ENCODE peak calls at places on chromosomes 11 and 22, in six cellular contexts. One of them, this sample, is unnamed.
A peak's percentile ranks its signal among the peaks of the same experiment; 100 is the strongest.

GRCh38 chr11:96215826-96216225 is 127.2 kb downstream of the MAML2 start:
- DNase-seq in stimulated activated CD8-positive, alpha-beta memory T cell treated with anti-CD3 and anti-CD28 coated beads, Interleukin-4, amount 100 ng/mL, for 1 hour: no peak
- DNase-seq in activated CD8-positive, alpha-beta T cell treated with anti-CD3 and anti-CD28 coated beads for 36 hours: no peak
- DNase-seq in anterior cingulate cortex: no peak
- DNase-seq in AG08395: no peak
- DNase-seq in T47D: no peak
- DNase-seq in this sample: no peak

GRCh38 chr22:29479417-29480261 is at the start of gene NEFH:
- DNase-seq in stimulated activated CD8-positive, alpha-beta memory T cell treated with anti-CD3 and anti-CD28 coated beads, Interleukin-4, amount 100 ng/mL, for 1 hour: no peak
- DNase-seq in activated CD8-positive, alpha-beta T cell treated with anti-CD3 and anti-CD28 coated beads for 36 hours: no peak
- DNase-seq in anterior cingulate cortex: no peak
- DNase-seq in AG08395: no peak
- DNase-seq in T47D: no peak
- DNase-seq in this sample: no peak

GRCh38 chr22:39703890-39704658 is 133.5 kb downstream of the CACNA1I start:
- DNase-seq in stimulated activated CD8-positive, alpha-beta memory T cell treated with anti-CD3 and anti-CD28 coated beads, Interleukin-4, amount 100 ng/mL, for 1 hour: no peak
- DNase-seq in activated CD8-positive, alpha-beta T cell treated with anti-CD3 and anti-CD28 coated beads for 36 hours: no peak
- DNase-seq in anterior cingulate cortex: no peak
- DNase-seq in AG08395: no peak
- DNase-seq in T47D: no peak
- DNase-seq in this sample: no peak

GRCh38 chr11:109739374-109739773 is 317.4 kb downstream of the C11orf87 start:
- DNase-seq in stimulated activated CD8-positive, alpha-beta memory T cell treated with anti-CD3 and anti-CD28 coated beads, Interleukin-4, amount 100 ng/mL, for 1 hour: no peak
- DNase-seq in activated CD8-positive, alpha-beta T cell treated with anti-CD3 and anti-CD28 coated beads for 36 hours: no peak
- DNase-seq in anterior cingulate cortex: no peak
- DNase-seq in AG08395: no peak
- DNase-seq in T47D: no peak
- DNase-seq in this sample: no peak

GRCh38 chr11:132122701-132123100 is 752.3 kb downstream of the NTM start:
- DNase-seq in stimulated activated CD8-positive, alpha-beta memory T cell treated with anti-CD3 and anti-CD28 coated beads, Interleukin-4, amount 100 ng/mL, for 1 hour: no peak
- DNase-seq in activated CD8-positive, alpha-beta T cell treated with anti-CD3 and anti-CD28 coated beads for 36 hours: no peak
- DNase-seq in anterior cingulate cortex: no peak
- DNase-seq in AG08395: no peak
- DNase-seq in T47D: no peak
- DNase-seq in this sample: no peak

GRCh38 chr11:35274909-35275807 is 136.2 kb downstream of the CD44 start:
- DNase-seq in stimulated activated CD8-positive, alpha-beta memory T cell treated with anti-CD3 and anti-CD28 coated beads, Interleukin-4, amount 100 ng/mL, for 1 hour: no peak
- DNase-seq in activated CD8-positive, alpha-beta T cell treated with anti-CD3 and anti-CD28 coated beads for 36 hours: peak; percentile 41
- DNase-seq in anterior cingulate cortex: peak; percentile 13
- DNase-seq in AG08395: peak; percentile 62
- DNase-seq in T47D: peak; percentile 86
- DNase-seq in this sample: no peak

GRCh38 chr11:83174008-83174407 is 17.1 kb downstream of the PCF11 start:
- DNase-seq in stimulated activated CD8-positive, alpha-beta memory T cell treated with anti-CD3 and anti-CD28 coated beads, Interleukin-4, amount 100 ng/mL, for 1 hour: no peak
- DNase-seq in activated CD8-positive, alpha-beta T cell treated with anti-CD3 and anti-CD28 coated beads for 36 hours: no peak
- DNase-seq in anterior cingulate cortex: no peak
- DNase-seq in AG08395: no peak
- DNase-seq in T47D: no peak
- DNase-seq in this sample: no peak

GRCh38 chr11:1554981-1555712 is 16.9 kb downstream of the DUSP8 start:
- DNase-seq in stimulated activated CD8-positive, alpha-beta memory T cell treated with anti-CD3 and anti-CD28 coated beads, Interleukin-4, amount 100 ng/mL, for 1 hour: no peak
- DNase-seq in activated CD8-positive, alpha-beta T cell treated with anti-CD3 and anti-CD28 coated beads for 36 hours: no peak
- DNase-seq in anterior cingulate cortex: no peak
- DNase-seq in AG08395: no peak
- DNase-seq in T47D: no peak
- DNase-seq in this sample: no peak

GRCh38 chr11:34406413-34406812 is 32.3 kb upstream of the CAT start:
- DNase-seq in stimulated activated CD8-positive, alpha-beta memory T cell treated with anti-CD3 and anti-CD28 coated beads, Interleukin-4, amount 100 ng/mL, for 1 hour: no peak
- DNase-seq in activated CD8-positive, alpha-beta T cell treated with anti-CD3 and anti-CD28 coated beads for 36 hours: no peak
- DNase-seq in anterior cingulate cortex: no peak
- DNase-seq in AG08395: no peak
- DNase-seq in T47D: no peak
- DNase-seq in this sample: no peak

GRCh38 chr11:5421811-5422210 is at the start of gene OR51Q1:
- DNase-seq in stimulated activated CD8-positive, alpha-beta memory T cell treated with anti-CD3 and anti-CD28 coated beads, Interleukin-4, amount 100 ng/mL, for 1 hour: no peak
- DNase-seq in activated CD8-positive, alpha-beta T cell treated with anti-CD3 and anti-CD28 coated beads for 36 hours: no peak
- DNase-seq in anterior cingulate cortex: no peak
- DNase-seq in AG08395: no peak
- DNase-seq in T47D: no peak
- DNase-seq in this sample: no peak

GRCh38 chr11:1701041-1701807 is 4.2 kb downstream of the KRTAP5-6 start:
- DNase-seq in stimulated activated CD8-positive, alpha-beta memory T cell treated with anti-CD3 and anti-CD28 coated beads, Interleukin-4, amount 100 ng/mL, for 1 hour: no peak
- DNase-seq in activated CD8-positive, alpha-beta T cell treated with anti-CD3 and anti-CD28 coated beads for 36 hours: peak; percentile 62
- DNase-seq in anterior cingulate cortex: no peak
- DNase-seq in AG08395: no peak
- DNase-seq in T47D: peak; percentile 31
- DNase-seq in this sample: no peak

GRCh38 chr11:12695221-12695794 is 21.1 kb downstream of the TEAD1 start:
- DNase-seq in stimulated activated CD8-positive, alpha-beta memory T cell treated with anti-CD3 and anti-CD28 coated beads, Interleukin-4, amount 100 ng/mL, for 1 hour: no peak
- DNase-seq in activated CD8-positive, alpha-beta T cell treated with anti-CD3 and anti-CD28 coated beads for 36 hours: no peak
- DNase-seq in anterior cingulate cortex: no peak
- DNase-seq in AG08395: no peak
- DNase-seq in T47D: no peak
- DNase-seq in this sample: no peak

GRCh38 chr11:30527566-30527965 is 58.6 kb downstream of the MPPED2 start:
- DNase-seq in stimulated activated CD8-positive, alpha-beta memory T cell treated with anti-CD3 and anti-CD28 coated beads, Interleukin-4, amount 100 ng/mL, for 1 hour: no peak
- DNase-seq in activated CD8-positive, alpha-beta T cell treated with anti-CD3 and anti-CD28 coated beads for 36 hours: no peak
- DNase-seq in anterior cingulate cortex: no peak
- DNase-seq in AG08395: no peak
- DNase-seq in T47D: peak; percentile 63
- DNase-seq in this sample: no peak

GRCh38 chr11:84089072-84090057 is 803.2 kb upstream of the CCDC90B start:
- DNase-seq in stimulated activated CD8-positive, alpha-beta memory T cell treated with anti-CD3 and anti-CD28 coated beads, Interleukin-4, amount 100 ng/mL, for 1 hour: no peak
- DNase-seq in activated CD8-positive, alpha-beta T cell treated with anti-CD3 and anti-CD28 coated beads for 36 hours: no peak
- DNase-seq in anterior cingulate cortex: peak; percentile 28
- DNase-seq in AG08395: no peak
- DNase-seq in T47D: peak; percentile 9
- DNase-seq in this sample: no peak

GRCh38 chr22:49576241-49577141 is 251.2 kb downstream of the BRD1 start:
- DNase-seq in stimulated activated CD8-positive, alpha-beta memory T cell treated with anti-CD3 and anti-CD28 coated beads, Interleukin-4, amount 100 ng/mL, for 1 hour: no peak
- DNase-seq in activated CD8-positive, alpha-beta T cell treated with anti-CD3 and anti-CD28 coated beads for 36 hours: no peak
- DNase-seq in anterior cingulate cortex: no peak
- DNase-seq in AG08395: no peak
- DNase-seq in T47D: peak; percentile 4
- DNase-seq in this sample: no peak

GRCh38 chr11:120182790-120183491 is 27.9 kb upstream of the OAF start:
- DNase-seq in stimulated activated CD8-positive, alpha-beta memory T cell treated with anti-CD3 and anti-CD28 coated beads, Interleukin-4, amount 100 ng/mL, for 1 hour: no peak
- DNase-seq in activated CD8-positive, alpha-beta T cell treated with anti-CD3 and anti-CD28 coated beads for 36 hours: no peak
- DNase-seq in anterior cingulate cortex: no peak
- DNase-seq in AG08395: no peak
- DNase-seq in T47D: peak; percentile 59
- DNase-seq in this sample: no peak

GRCh38 chr22:17232406-17232805 is 13.2 kb upstream of the ADA2 start:
- DNase-seq in stimulated activated CD8-positive, alpha-beta memory T cell treated with anti-CD3 and anti-CD28 coated beads, Interleukin-4, amount 100 ng/mL, for 1 hour: no peak
- DNase-seq in activated CD8-positive, alpha-beta T cell treated with anti-CD3 and anti-CD28 coated beads for 36 hours: no peak
- DNase-seq in anterior cingulate cortex: no peak
- DNase-seq in AG08395: no peak
- DNase-seq in T47D: no peak
- DNase-seq in this sample: no peak